ENCODE peak calls at places on chromosomes 16 and 17, in seven cellular contexts. Z, K, U, Q, E, F and N are unnamed samples.
A peak's percentile ranks its signal among the peaks of the same experiment; 100 is the strongest.

GRCh38 chr17:10657866-10658265 is 757 bp upstream of the MYH3 start:
- DNase-seq in F (no peak), Q (no peak), K (no peak), Z (no peak), U (no peak), E (no peak), N (no peak)

GRCh38 chr17:44353656-44354331 is 8.7 kb downstream of the GRN start:
- DNase-seq in K (no peak), E (no peak), Z (peak; percentile 41), F (no peak), U (no peak), Q (no peak), N (peak; percentile 31)

GRCh38 chr16:75754126-75754525 is 27.8 kb upstream of the CPHXL start:
- DNase-seq in E (no peak), U (no peak), Z (peak; percentile 46), K (no peak), F (no peak), Q (no peak), N (peak; percentile 11)

GRCh38 chr16:3745751-3746355 is 28.5 kb upstream of the TRAP1 start:
- DNase-seq in F (no peak), Z (no peak), U (no peak), K (no peak), E (no peak), Q (no peak), N (no peak)

GRCh38 chr16:88376053-88376834 is 6.5 kb upstream of the ZNF469 start:
- DNase-seq in U (no peak), Z (no peak), Q (peak; percentile 30), K (no peak), E (peak; percentile 83), F (no peak), N (no peak)

GRCh38 chr17:2062571-2063183 is 7.8 kb downstream of the HIC1 start:
- DNase-seq in Z (no peak), U (no peak), Q (no peak), K (no peak), E (no peak), F (no peak), N (peak; percentile 59)

GRCh38 chr17:48578616-48579560 is 738 bp upstream of the HOXB4 start:
- DNase-seq in K (no peak), Q (no peak), U (no peak), F (no peak), E (no peak), Z (no peak), N (no peak)

GRCh38 chr17:704111-704864 is 10.4 kb downstream of the VPS53 start:
- DNase-seq in E (no peak), Z (no peak), Q (no peak), K (no peak), U (no peak), F (peak; percentile 82), N (no peak)

GRCh38 chr16:2715519-2715918 is 4.5 kb downstream of the PRSS27 start:
- DNase-seq in F (peak; percentile 53), E (peak; percentile 81), K (peak; percentile 60), U (peak; percentile 68), Z (peak; percentile 60), Q (peak; percentile 74), N (peak; percentile 20)

GRCh38 chr17:36755586-36755985 is 154.2 kb downstream of the MRM1 start:
- DNase-seq in Q (no peak), U (peak; percentile 11), K (peak; percentile 10), F (peak; percentile 5), Z (peak; percentile 67), E (no peak), N (peak; percentile 8)

GRCh38 chr17:12790806-12791148 is 1.5 kb downstream of the ARHGAP44 start:
- DNase-seq in Q (no peak), E (no peak), Z (peak; percentile 17), U (no peak), F (peak; percentile 72), K (no peak), N (no peak)

GRCh38 chr17:30952645-30953393 is 18.0 kb upstream of the RNF135 start:
- DNase-seq in Z (peak; percentile 25), E (peak; percentile 24), U (no peak), Q (no peak), K (no peak), F (no peak), N (no peak)

GRCh38 chr17:36807496-36808180 is 129.6 kb upstream of the LHX1 start:
- DNase-seq in U (no peak), K (no peak), E (no peak), F (no peak), Q (no peak), Z (no peak), N (no peak)

GRCh38 chr17:16351831-16352230 is 1.4 kb downstream of the CENPV start:
- DNase-seq in K (no peak), Q (no peak), E (no peak), Z (no peak), U (no peak), F (no peak), N (peak; percentile 60)

GRCh38 chr16:25222959-25223358 is 6.2 kb downstream of the AQP8 start:
- DNase-seq in Z (no peak), Q (no peak), F (no peak), E (no peak), U (no peak), K (no peak), N (no peak)

GRCh38 chr16:27204232-27204915 is 1.0 kb downstream of the KDM8 start:
- DNase-seq in K (no peak), Q (no peak), F (no peak), Z (no peak), E (no peak), U (no peak), N (no peak)

GRCh38 chr16:57738844-57739243 is 3.3 kb downstream of the KATNB1 start:
- DNase-seq in F (no peak), K (no peak), U (no peak), E (no peak), Q (no peak), Z (no peak), N (no peak)

GRCh38 chr17:2656293-2656692 is 55.3 kb downstream of the CLUH start:
- DNase-seq in Z (no peak), U (no peak), K (no peak), E (no peak), Q (no peak), F (no peak), N (no peak)

GRCh38 chr17:49361902-49362722 is at the start of gene ZNF652:
- DNase-seq in K (peak; percentile 79), Z (peak; percentile 97), F (peak; percentile 98), U (peak; percentile 89), Q (peak; percentile 90), E (no peak), N (peak; percentile 88)

GRCh38 chr17:65604070-65604469 is 42.6 kb upstream of the AXIN2 start:
- DNase-seq in Z (no peak), U (no peak), K (no peak), E (no peak), F (no peak), Q (no peak), N (no peak)

GRCh38 chr17:48587276-48588073 is 2.6 kb downstream of the HOXB3 start:
- DNase-seq in F (no peak), Z (no peak), Q (no peak), U (no peak), K (no peak), E (no peak), N (no peak)

GRCh38 chr16:72241930-72242329 is 70.0 kb upstream of the PMFBP1 start:
- DNase-seq in F (peak; percentile 8), Z (peak; percentile 19), E (no peak), K (no peak), Q (peak; percentile 21), U (no peak), N (peak; percentile 64)

GRCh38 chr17:43667506-43668438 is 6.0 kb upstream of the MEOX1 start:
- DNase-seq in K (no peak), Z (no peak), Q (no peak), U (no peak), F (no peak), E (no peak), N (peak; percentile 59)

GRCh38 chr16:14455577-14455976 is 174.5 kb downstream of the PARN start:
- DNase-seq in Q (no peak), U (no peak), K (no peak), E (no peak), Z (no peak), F (no peak), N (peak; percentile 77)

GRCh38 chr17:1260762-1261161 is 9.5 kb upstream of the BHLHA9 start:
- DNase-seq in Q (no peak), E (no peak), Z (no peak), K (no peak), U (no peak), F (no peak), N (no peak)